ENCODE peak calls at places on chromosome 1, in nine cellular contexts. U, P, V, M, A, C, N, B and S are unnamed samples.

GRCh38 chr1:181097242-181097641 is 8.7 kb downstream of the IER5 start:
- DNase-seq in U (peak), P (peak), V (no peak), M (no peak), A (no peak), C (no peak), N (no peak), B (no peak), S (peak)

GRCh38 chr1:36393686-36394085 is 4.0 kb downstream of the LSM10 start:
- DNase-seq in U (no peak), P (no peak), V (no peak), M (no peak), A (no peak), C (no peak), N (no peak), B (no peak), S (no peak)

GRCh38 chr1:61452354-61452990 is 272.5 kb downstream of the TM2D1 start:
- DNase-seq in U (no peak), P (no peak), V (no peak), M (no peak), A (no peak), C (no peak), N (no peak), B (no peak), S (no peak)

GRCh38 chr1:206896261-206896660 is 982 bp upstream of the IL24 start:
- DNase-seq in U (no peak), P (no peak), V (peak), M (no peak), A (no peak), C (no peak), N (no peak), B (no peak), S (no peak)

GRCh38 chr1:151985768-151986167 is 7.9 kb downstream of the S100A10 start:
- DNase-seq in U (no peak), P (no peak), V (no peak), M (no peak), A (no peak), C (no peak), N (no peak), B (no peak), S (no peak)

GRCh38 chr1:62269439-62269838 is 49.8 kb downstream of the KANK4 start:
- DNase-seq in U (no peak), P (no peak), V (no peak), M (no peak), A (no peak), C (no peak), N (no peak), B (no peak), S (no peak)

GRCh38 chr1:15640667-15641066 is 23.4 kb downstream of the DDI2 start:
- DNase-seq in U (no peak), P (no peak), V (no peak), M (no peak), A (no peak), C (no peak), N (no peak), B (no peak), S (no peak)

GRCh38 chr1:168767885-168768584 is 39.0 kb upstream of the DPT start:
- DNase-seq in U (no peak), P (no peak), V (peak), M (no peak), A (no peak), C (no peak), N (no peak), B (no peak), S (no peak)

GRCh38 chr1:43509007-43509739 is 21.5 kb upstream of the PTPRF start:
- DNase-seq in U (no peak), P (no peak), V (no peak), M (no peak), A (no peak), C (no peak), N (no peak), B (no peak), S (no peak)

GRCh38 chr1:233909195-233909594 is 4.7 kb downstream of the SLC35F3 start:
- DNase-seq in U (no peak), P (no peak), V (peak), M (no peak), A (no peak), C (no peak), N (no peak), B (no peak), S (no peak)

GRCh38 chr1:59233444-59233843 is 63.5 kb upstream of the FGGY start:
- DNase-seq in U (no peak), P (no peak), V (no peak), M (no peak), A (no peak), C (no peak), N (no peak), B (no peak), S (no peak)

GRCh38 chr1:7045897-7046296 is 260.6 kb downstream of the CAMTA1 start:
- DNase-seq in U (no peak), P (no peak), V (no peak), M (no peak), A (no peak), C (no peak), N (no peak), B (no peak), S (no peak)

GRCh38 chr1:209630383-209631219 is 21.6 kb downstream of the LAMB3 start:
- DNase-seq in U (peak), P (no peak), V (no peak), M (no peak), A (no peak), C (no peak), N (no peak), B (no peak), S (no peak)

GRCh38 chr1:97337250-97338030 is 583.4 kb downstream of the DPYD start:
- DNase-seq in U (no peak), P (no peak), V (no peak), M (no peak), A (no peak), C (no peak), N (no peak), B (no peak), S (no peak)

GRCh38 chr1:154548028-154548427 is 10.4 kb downstream of the UBE2Q1 start:
- DNase-seq in U (no peak), P (no peak), V (no peak), M (no peak), A (no peak), C (no peak), N (no peak), B (no peak), S (no peak)